ENCODE peak calls at places on chromosomes 2 and 18, in eight cellular contexts. H is IMR-90, C is left lung, X is kidney epithelial cell, K is H9, P is neural crest cell, D is BJ, T is bronchial epithelial cell. O is an unnamed sample.

GRCh38 chr2:5493256-5493655 is 198.9 kb upstream of the SOX11 start:
- DNase-seq in K (no peak), T (no peak), X (no peak), H (no peak), D (no peak), P (no peak), C (no peak), O (no peak)

GRCh38 chr18:23284629-23285028 is 149.3 kb downstream of the CABLES1 start:
- DNase-seq in K (no peak), H (no peak), C (no peak), T (no peak), X (no peak), P (no peak), D (no peak), O (no peak)

GRCh38 chr2:133760366-133760765 is 192.1 kb upstream of the NCKAP5 start:
- DNase-seq in D (no peak), H (peak; percentile 95), T (no peak), P (no peak), X (peak; percentile 5), C (no peak), K (no peak), O (no peak)

GRCh38 chr2:207341114-207341750 is 175.5 kb upstream of the KLF7 start:
- DNase-seq in K (no peak), C (no peak), T (no peak), H (no peak), X (no peak), P (no peak), D (no peak), O (no peak)

GRCh38 chr2:569681-570080 is 107.5 kb downstream of the TMEM18 start:
- DNase-seq in X (no peak), P (no peak), H (no peak), T (no peak), K (no peak), C (no peak), D (no peak), O (no peak)

GRCh38 chr2:75238670-75239330 is 39.5 kb upstream of the TACR1 start:
- DNase-seq in K (no peak), D (peak; percentile 63), P (no peak), C (no peak), T (peak; percentile 93), X (no peak), H (peak; percentile 93), O (peak; percentile 54)

GRCh38 chr2:42742740-42743666 is 20.9 kb downstream of the OXER1 start:
- DNase-seq in C (no peak), K (no peak), H (no peak), P (no peak), D (no peak), T (peak; percentile 8), X (no peak), O (no peak)

GRCh38 chr2:191593622-191594416 is 84.1 kb upstream of the NABP1 start:
- DNase-seq in P (no peak), K (no peak), H (peak; percentile 38), C (no peak), D (no peak), X (peak; percentile 83), T (peak; percentile 98), O (no peak)

GRCh38 chr2:159196393-159196925 is 90.0 kb downstream of the WDSUB1 start:
- DNase-seq in K (no peak), H (no peak), T (no peak), C (no peak), X (no peak), D (no peak), P (no peak), O (no peak)

GRCh38 chr18:22637787-22638186 is 220.1 kb upstream of the CTAGE1 start:
- DNase-seq in X (peak; percentile 16), P (no peak), T (peak; percentile 72), D (peak; percentile 41), H (peak; percentile 89), K (no peak), C (no peak), O (no peak)

GRCh38 chr18:67517224-67517765 is 775 bp upstream of the DSEL start:
- DNase-seq in C (peak; percentile 34), H (peak; percentile 25), D (no peak), P (no peak), X (no peak), K (no peak), T (no peak), O (no peak)

GRCh38 chr2:105490204-105490603 is 91.4 kb upstream of the FHL2 start:
- DNase-seq in K (no peak), P (no peak), D (no peak), T (no peak), C (no peak), H (no peak), X (no peak), O (no peak)

GRCh38 chr2:186576614-186577013 is 13.2 kb upstream of the ITGAV start:
- DNase-seq in X (no peak), D (no peak), T (no peak), H (peak; percentile 65), P (no peak), K (no peak), C (no peak), O (no peak)

GRCh38 chr2:234571620-234572407 is 74.9 kb upstream of the ARL4C start:
- DNase-seq in K (no peak), D (no peak), T (peak; percentile 18), H (peak; percentile 45), C (no peak), X (no peak), P (no peak), O (no peak)

GRCh38 chr2:95277246-95277906 is 3.1 kb downstream of the PROM2 start:
- DNase-seq in H (no peak), P (no peak), C (no peak), D (no peak), K (peak; percentile 74), X (no peak), T (peak; percentile 57), O (no peak)

GRCh38 chr18:48612511-48612910 is 73.7 kb downstream of the CTIF start:
- DNase-seq in K (no peak), X (no peak), H (no peak), D (no peak), C (no peak), T (no peak), P (no peak), O (no peak)

GRCh38 chr2:19361325-19361990 is 3.0 kb upstream of the OSR1 start:
- DNase-seq in H (no peak), C (no peak), P (no peak), D (no peak), T (no peak), X (no peak), K (peak; percentile 56), O (no peak)

GRCh38 chr2:180516204-180516603 is 464.2 kb upstream of the UBE2E3 start:
- DNase-seq in H (no peak), P (no peak), K (no peak), C (no peak), T (no peak), X (no peak), D (no peak), O (no peak)

GRCh38 chr2:44869761-44870160 is 71.7 kb upstream of the SIX3 start:
- DNase-seq in K (no peak), X (no peak), H (no peak), D (no peak), P (no peak), C (no peak), T (no peak), O (no peak)

DNA sequence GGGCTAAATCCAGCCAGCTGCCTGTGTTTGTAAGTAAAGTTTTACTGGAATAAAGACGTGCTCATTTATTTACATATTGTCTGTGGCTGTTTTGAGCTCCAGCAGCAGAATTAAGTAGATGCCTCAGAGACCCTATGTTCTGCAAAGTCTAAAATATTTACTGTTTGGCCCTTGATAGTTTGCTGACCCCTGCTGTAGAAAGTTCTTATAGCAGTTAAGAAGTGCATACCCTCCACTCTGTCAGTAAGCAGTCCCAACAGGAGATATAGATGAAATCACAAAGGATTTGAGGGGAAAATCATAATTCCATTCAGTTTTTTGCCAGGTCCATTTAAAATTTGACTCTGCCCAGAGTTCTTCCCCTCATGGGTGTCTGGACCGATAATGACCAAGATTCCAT is 50.1 kb upstream of the ITM2C start:
- DNase-seq in K (no peak), D (no peak), X (no peak), T (no peak), P (no peak), C (no peak), H (peak; percentile 47), O (no peak)
- TF ChIP-seq CTCF in K (peak; percentile 58), D (peak; percentile 60), X (peak; percentile 51), T (peak; percentile 31), P (peak; percentile 50), C (no peak), H (peak; percentile 54), O (peak; percentile 52)

GRCh38 chr18:12668041-12668440 is 10.1 kb upstream of the SPIRE1 start:
- DNase-seq in K (no peak), D (no peak), T (no peak), C (no peak), X (no peak), P (no peak), H (no peak), O (no peak)
- TF ChIP-seq CTCF in K (no peak), D (no peak), T (no peak), C (no peak), X (no peak), P (no peak), H (no peak), O (no peak)

GRCh38 chr2:184541591-184541990 is 56.7 kb upstream of the ZNF804A start:
- DNase-seq in X (no peak), K (no peak), T (no peak), P (no peak), C (no peak), D (no peak), H (no peak), O (no peak)

GRCh38 chr2:184534986-184535385 is 63.3 kb upstream of the ZNF804A start:
- DNase-seq in X (no peak), K (no peak), P (no peak), D (no peak), T (peak; percentile 29), H (no peak), C (no peak), O (no peak)

GRCh38 chr2:184543832-184544231 is 54.5 kb upstream of the ZNF804A start:
- DNase-seq in H (no peak), K (no peak), X (no peak), T (no peak), C (no peak), D (no peak), P (no peak), O (no peak)

DNA sequence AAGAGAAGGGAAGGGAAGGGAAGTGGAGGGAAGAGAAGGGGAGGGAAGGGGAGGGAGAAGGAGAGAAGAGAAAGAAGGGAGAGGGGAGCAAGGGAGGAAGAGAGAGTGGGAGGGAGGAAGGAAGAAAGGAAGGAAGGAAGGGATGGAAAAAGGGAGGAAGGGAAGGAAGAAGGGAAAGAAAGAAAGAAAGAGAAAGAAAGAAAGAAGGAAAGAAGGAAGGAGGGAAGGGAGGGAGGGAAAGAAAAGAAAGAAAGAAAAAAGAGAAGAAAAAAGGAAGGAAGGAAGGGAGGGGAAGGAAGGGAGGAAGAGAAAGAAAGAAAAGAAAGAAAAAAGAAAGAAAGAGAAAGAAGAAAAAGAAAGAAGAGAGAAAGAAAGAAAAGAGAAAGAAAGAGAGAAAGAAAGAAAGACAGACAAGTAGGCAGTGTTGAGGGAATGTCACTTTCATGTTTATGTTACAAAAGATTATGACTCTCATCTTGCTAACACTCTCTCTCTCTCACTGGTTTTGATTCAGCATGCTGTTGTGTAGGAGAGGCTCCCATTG is 58.0 kb upstream of the ZNF804A start:
- DNase-seq in H (no peak), P (no peak), K (no peak), T (no peak), C (no peak), X (no peak), D (no peak), O (no peak)
- TF ChIP-seq CTCF in H (no peak), P (no peak), K (no peak), T (no peak), C (no peak), X (no peak), D (no peak), O (no peak)

GRCh38 chr2:69546646-69547045 is 96.9 kb downstream of the AAK1 start:
- DNase-seq in H (no peak), C (no peak), K (no peak), T (no peak), X (no peak), D (no peak), P (no peak), O (no peak)
- TF ChIP-seq CTCF in H (no peak), C (no peak), K (no peak), T (no peak), X (no peak), D (no peak), P (no peak), O (no peak)

O was measured in AG09319.